ENCODE peak calls at places on chromosomes 4 and X, in four cellular contexts. One of them, this sample, is unnamed.

GRCh38 chrX:12877386-12877785 is 10.5 kb downstream of the TLR7 start:
- DNase-seq in K562: no peak
- DNase-seq in HCT116: no peak
- DNase-seq in H1: no peak
- DNase-seq in this sample: no peak

GRCh38 chrX:9337056-9337455 is 127.8 kb upstream of the TBL1X start:
- DNase-seq in K562: no peak
- DNase-seq in HCT116: no peak
- DNase-seq in H1: no peak
- DNase-seq in this sample: no peak

GRCh38 chrX:154834562-154834961 is at the start of gene SMIM9:
- DNase-seq in K562: no peak
- DNase-seq in HCT116: no peak
- DNase-seq in H1: no peak
- DNase-seq in this sample: no peak

GRCh38 chrX:151753313-151754041 is 18.9 kb downstream of the CNGA2 start:
- DNase-seq in K562: peak
- DNase-seq in HCT116: peak
- DNase-seq in H1: no peak
- DNase-seq in this sample: no peak

GRCh38 chrX:85903692-85904471 is 143.5 kb downstream of the CHM start:
- DNase-seq in K562: no peak
- DNase-seq in HCT116: no peak
- DNase-seq in H1: no peak
- DNase-seq in this sample: no peak

GRCh38 chr4:119962631-119963030 is 104.0 kb downstream of the MAD2L1 start:
- DNase-seq in K562: no peak
- DNase-seq in HCT116: no peak
- DNase-seq in H1: no peak
- DNase-seq in this sample: no peak

GRCh38 chrX:153900806-153901752 is 3.4 kb upstream of the AVPR2 start:
- DNase-seq in K562: peak
- DNase-seq in HCT116: no peak
- DNase-seq in H1: no peak
- DNase-seq in this sample: peak

GRCh38 chrX:116806288-116806802 is 343.6 kb upstream of the CT83 start:
- DNase-seq in K562: no peak
- DNase-seq in HCT116: no peak
- DNase-seq in H1: no peak
- DNase-seq in this sample: no peak

GRCh38 chrX:38923451-38923969 is 122.3 kb downstream of the MID1IP1 start:
- DNase-seq in K562: no peak
- DNase-seq in HCT116: no peak
- DNase-seq in H1: no peak
- DNase-seq in this sample: peak
- TF ChIP-seq ZNF274 in K562: no peak
- TF ChIP-seq ZNF274 in HCT116: no peak
- TF ChIP-seq ZNF274 in H1: no peak
- TF ChIP-seq ZNF274 in this sample: no peak

DNA sequence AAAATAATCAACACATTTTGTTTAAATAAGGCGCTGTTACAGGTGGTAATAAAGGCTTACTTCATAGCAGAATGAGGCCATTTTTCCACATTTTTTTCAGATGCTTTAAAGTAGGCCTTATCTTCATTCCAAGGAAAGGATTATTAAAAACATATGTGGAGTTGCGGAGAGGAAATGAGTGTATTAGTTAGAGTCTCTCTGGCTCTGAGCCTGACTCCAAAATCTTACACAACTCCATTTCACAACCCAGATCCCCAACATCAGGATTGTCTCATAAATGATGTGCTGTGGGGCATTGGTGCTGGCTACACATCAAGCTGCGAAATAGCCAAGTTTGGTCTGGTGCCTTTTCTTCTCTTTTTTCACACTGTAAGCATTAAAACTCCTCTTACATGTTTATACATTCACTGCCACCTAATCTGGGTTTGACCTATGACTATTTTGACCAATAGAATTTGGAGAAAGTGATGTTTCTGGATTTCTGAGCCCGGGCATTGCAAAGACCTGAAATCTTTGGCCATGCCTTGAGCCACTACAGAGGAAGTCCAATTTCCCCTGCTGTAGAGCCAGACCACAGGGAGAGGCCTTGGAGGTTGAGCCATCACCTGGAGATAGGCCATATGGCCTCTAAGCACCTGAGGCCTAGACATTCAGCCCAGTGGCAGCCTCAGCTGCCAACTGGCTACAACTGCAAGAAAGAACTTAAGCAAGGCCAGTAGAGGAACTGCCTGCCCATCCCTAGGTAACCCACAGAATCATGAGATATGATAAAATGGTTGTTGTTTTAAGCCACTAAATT is 16.7 kb upstream of the SOD3 start:
- DNase-seq in K562: no peak
- DNase-seq in HCT116: no peak
- DNase-seq in H1: no peak
- DNase-seq in this sample: no peak
- TF ChIP-seq EGR1 in K562: no peak
- TF ChIP-seq EGR1 in HCT116: no peak
- TF ChIP-seq EGR1 in H1: no peak
- TF ChIP-seq EGR1 in this sample: no peak

GRCh38 chr4:13527983-13528822 is 16.1 kb downstream of the NKX3-2 start:
- DNase-seq in K562: no peak
- DNase-seq in HCT116: no peak
- DNase-seq in H1: no peak
- DNase-seq in this sample: peak

GRCh38 chr4:13527192-13527982 is 16.9 kb downstream of the NKX3-2 start:
- DNase-seq in K562: no peak
- DNase-seq in HCT116: no peak
- DNase-seq in H1: no peak
- DNase-seq in this sample: no peak

GRCh38 chr4:13526658-13527057 is 17.6 kb downstream of the NKX3-2 start:
- DNase-seq in K562: no peak
- DNase-seq in HCT116: no peak
- DNase-seq in H1: no peak
- DNase-seq in this sample: no peak

GRCh38 chr4:13529130-13529919 is 15.0 kb downstream of the NKX3-2 start:
- DNase-seq in K562: no peak
- DNase-seq in HCT116: no peak
- DNase-seq in H1: no peak
- DNase-seq in this sample: no peak

GRCh38 chr4:13528823-13529129 is 15.5 kb downstream of the NKX3-2 start:
- DNase-seq in K562: no peak
- DNase-seq in HCT116: no peak
- DNase-seq in H1: no peak
- DNase-seq in this sample: no peak
- TF ChIP-seq EZH2 in K562: no peak
- TF ChIP-seq EZH2 in HCT116: no peak
- TF ChIP-seq EZH2 in H1: no peak
- TF ChIP-seq EZH2 in this sample: no peak

GRCh38 chr4:166501941-166502382 is 628.9 kb downstream of the TLL1 start:
- DNase-seq in K562: no peak
- DNase-seq in HCT116: peak
- DNase-seq in H1: peak
- DNase-seq in this sample: no peak
- TF ChIP-seq ZNF274 in K562: no peak
- TF ChIP-seq ZNF274 in HCT116: no peak
- TF ChIP-seq ZNF274 in H1: no peak
- TF ChIP-seq ZNF274 in this sample: no peak

DNA sequence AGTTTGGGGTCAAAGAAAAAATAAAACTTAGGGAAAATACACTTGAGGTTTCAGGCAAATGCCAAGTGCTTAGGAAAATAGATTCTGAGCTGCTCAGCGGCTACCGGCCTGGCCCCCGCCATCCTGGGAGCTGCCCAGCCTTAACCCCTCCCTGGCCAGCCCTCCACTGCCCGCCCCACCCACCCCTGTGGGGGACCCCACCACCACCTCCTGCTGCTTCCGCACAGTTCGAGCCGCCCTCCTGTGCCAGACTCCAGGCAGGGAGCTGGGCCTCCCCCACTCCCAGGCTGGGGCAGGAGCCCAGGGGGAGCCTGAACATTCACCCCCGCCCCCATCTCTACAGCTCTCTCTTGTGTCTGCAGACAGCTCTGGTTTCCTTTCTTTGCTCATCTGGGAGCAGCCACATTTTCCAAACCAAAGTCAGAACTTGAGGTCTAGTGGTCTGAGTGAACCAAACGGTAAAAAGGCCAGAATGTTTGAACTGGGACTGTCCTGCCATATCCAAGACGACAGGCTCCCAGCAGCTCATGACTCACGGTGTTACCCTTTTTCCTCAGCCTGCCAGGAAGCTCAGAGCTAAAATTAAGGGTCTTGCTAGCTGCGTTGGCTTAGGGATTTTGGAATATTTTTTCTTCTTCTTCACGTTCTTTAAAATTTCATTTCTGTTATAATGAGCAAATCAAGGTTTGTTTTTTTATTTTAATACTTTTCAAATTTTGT is 4.7 kb upstream of the FGFR3 start:
- DNase-seq in K562: peak
- DNase-seq in HCT116: no peak
- DNase-seq in H1: no peak
- DNase-seq in this sample: no peak
- TF ChIP-seq EGR1 in K562: peak
- TF ChIP-seq EGR1 in HCT116: no peak
- TF ChIP-seq EGR1 in H1: no peak
- TF ChIP-seq EGR1 in this sample: no peak